ENCODE peak calls at places on chromosomes 6 and 20, in seven cellular contexts. X is HCT116, J is GM23248, N is hepatocyte, F is PC-3, B is GM23338, M is MM.1S. R is an unnamed sample.

GRCh38 chr6:23559587-23560343 is 566.2 kb upstream of the NRSN1 start:
- DNase-seq in F (no peak), N (peak), J (no peak), M (no peak), X (no peak), B (no peak), R (no peak)

GRCh38 chr6:108501559-108501958 is 59.2 kb upstream of the FOXO3 start:
- DNase-seq in N (no peak), X (no peak), B (no peak), M (no peak), J (peak), F (peak), R (no peak)

GRCh38 chr6:26197736-26198625 is 110.8 kb downstream of the HFE start:
- DNase-seq in X (peak), N (peak), F (peak), B (peak), J (peak), M (peak), R (peak)

GRCh38 chr6:110217255-110217654 is 37.0 kb downstream of the CDC40 start:
- DNase-seq in M (no peak), F (no peak), J (peak), X (no peak), N (no peak), B (peak), R (no peak)

GRCh38 chr20:4147319-4147718 is 132.0 kb upstream of the RNF24 start:
- DNase-seq in M (no peak), N (peak), J (no peak), X (no peak), F (peak), B (no peak), R (no peak)

GRCh38 chr6:158661156-158661555 is 11.3 kb downstream of the SYTL3 start:
- DNase-seq in M (no peak), N (no peak), X (no peak), F (peak), B (peak), J (no peak), R (no peak)

GRCh38 chr6:113694278-113695077 is 162.7 kb upstream of the MARCKS start:
- DNase-seq in M (no peak), F (peak), N (no peak), X (no peak), J (peak), B (no peak), R (no peak)

GRCh38 chr20:48153523-48153922 is 368.2 kb upstream of the SULF2 start:
- DNase-seq in F (peak), M (peak), B (peak), J (no peak), N (peak), X (no peak), R (peak)

GRCh38 chr6:127972815-127973214 is 72.0 kb upstream of the THEMIS start:
- DNase-seq in X (no peak), J (no peak), B (no peak), M (no peak), F (no peak), N (no peak), R (no peak)

GRCh38 chr6:91664327-91664959 is 1077.6 kb upstream of the MAP3K7 start:
- DNase-seq in B (no peak), N (peak), J (no peak), F (no peak), X (no peak), M (peak), R (no peak)

GRCh38 chr6:20540683-20541082 is 6.4 kb downstream of the CDKAL1 start:
- DNase-seq in F (peak), B (no peak), J (peak), X (no peak), N (no peak), M (no peak), R (no peak)

GRCh38 chr6:96562886-96563285 is at the start of gene FHL5:
- DNase-seq in M (no peak), J (peak), B (no peak), N (no peak), X (no peak), F (no peak), R (no peak)

GRCh38 chr20:21127201-21127981 is 1.5 kb downstream of the KIZ start:
- DNase-seq in X (no peak), B (no peak), J (no peak), F (peak), N (no peak), M (no peak), R (no peak)

GRCh38 chr6:151149788-151150187 is 90.0 kb upstream of the AKAP12 start:
- DNase-seq in M (no peak), X (no peak), J (no peak), F (no peak), B (no peak), N (no peak), R (no peak)

GRCh38 chr6:3438190-3439167 is 18.4 kb downstream of the SLC22A23 start:
- DNase-seq in M (no peak), J (peak), X (no peak), B (no peak), F (peak), N (peak), R (no peak)

GRCh38 chr6:119077643-119078448 is 618 bp downstream of the FAM184A start:
- DNase-seq in F (peak), B (peak), N (peak), X (no peak), J (peak), M (peak), R (peak)

GRCh38 chr6:53347250-53347920 is 1.4 kb downstream of the ELOVL5 start:
- DNase-seq in F (peak), N (peak), M (peak), B (peak), X (no peak), J (peak), R (no peak)

GRCh38 chr6:163460307-163460782 is 45.8 kb downstream of the QKI start:
- DNase-seq in F (no peak), N (no peak), X (no peak), J (peak), M (no peak), B (no peak), R (peak)

GRCh38 chr6:161266866-161267265 is 7.0 kb downstream of the AGPAT4 start:
- DNase-seq in X (no peak), B (no peak), M (no peak), J (no peak), F (no peak), N (no peak), R (no peak)

GRCh38 chr6:42784739-42785498 is 3.1 kb downstream of the BICRAL start:
- DNase-seq in B (no peak), M (no peak), F (no peak), N (no peak), J (peak), X (no peak), R (no peak)

GRCh38 chr20:10541668-10542411 is 106.7 kb downstream of the SLX4IP start:
- DNase-seq in M (no peak), J (no peak), B (no peak), N (no peak), X (no peak), F (peak), R (no peak)

GRCh38 chr6:121691126-121691540 is 255.7 kb downstream of the GJA1 start:
- DNase-seq in F (no peak), N (no peak), X (no peak), B (no peak), M (no peak), J (peak), R (no peak)

DNA sequence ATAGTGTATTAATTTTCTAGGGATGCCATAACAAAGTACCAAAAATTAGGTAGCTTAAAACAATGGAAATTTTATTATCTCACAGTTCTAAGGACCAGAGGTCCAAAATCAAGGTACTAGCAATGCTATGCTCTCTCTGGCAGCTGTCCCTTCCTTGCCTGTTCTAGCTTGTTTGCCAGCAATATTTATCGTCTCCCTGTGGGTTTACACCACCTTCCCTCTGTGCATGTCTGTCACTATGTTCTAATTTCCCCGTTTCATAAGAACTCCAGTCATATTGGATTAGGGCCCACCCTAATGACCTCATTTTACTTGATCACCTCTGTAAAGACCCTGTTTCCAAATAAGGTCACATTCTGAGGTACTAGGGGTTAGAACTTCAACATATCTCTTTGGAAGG is 217.2 kb downstream of the IBTK start:
- DNase-seq in X (no peak), N (no peak), B (no peak), F (no peak), M (no peak), J (no peak), R (no peak)
- H3K27ac ChIP-seq in X (no peak), N (no peak), B (no peak), F (no peak), M (no peak), J (no peak), R (no peak)

GRCh38 chr6:111658445-111659154 is 52.9 kb upstream of the TRAF3IP2 start:
- DNase-seq in B (no peak), F (peak), M (no peak), N (no peak), J (peak), X (no peak), R (no peak)
- TF ChIP-seq EZH2phosphoT487 in B (no peak), F (no peak), M (no peak), N (no peak), J (no peak), X (no peak), R (no peak)

DNA sequence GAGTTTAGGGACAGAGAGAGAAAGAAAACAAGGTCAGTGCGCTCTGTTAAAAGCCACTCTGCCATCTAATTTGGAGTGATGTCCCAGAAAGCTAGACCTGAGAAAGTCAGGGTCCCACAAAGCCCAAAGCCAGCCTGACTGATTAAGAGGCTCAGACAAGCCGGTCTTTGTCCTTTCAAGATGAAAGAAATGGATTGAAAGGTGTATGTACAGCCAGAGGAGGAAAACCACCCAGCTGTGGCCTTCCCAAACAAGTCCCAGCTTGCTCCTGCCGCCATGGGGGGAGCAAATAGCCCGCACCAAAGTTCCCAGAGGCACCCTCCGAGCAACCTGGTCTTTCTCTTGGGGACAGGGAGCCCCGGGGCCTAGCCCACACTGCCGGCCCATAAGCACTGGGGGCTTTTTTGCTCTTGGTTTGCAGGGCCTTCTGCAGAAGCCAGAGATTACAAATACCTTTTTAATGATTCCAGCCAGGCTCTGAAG is 3.3 kb downstream of the BMP7 start:
- DNase-seq in J (no peak), M (no peak), X (no peak), B (no peak), N (no peak), F (no peak), R (peak)
- TF ChIP-seq EZH2 in J (no peak), M (no peak), X (no peak), B (no peak), N (no peak), F (no peak), R (no peak)

DNA sequence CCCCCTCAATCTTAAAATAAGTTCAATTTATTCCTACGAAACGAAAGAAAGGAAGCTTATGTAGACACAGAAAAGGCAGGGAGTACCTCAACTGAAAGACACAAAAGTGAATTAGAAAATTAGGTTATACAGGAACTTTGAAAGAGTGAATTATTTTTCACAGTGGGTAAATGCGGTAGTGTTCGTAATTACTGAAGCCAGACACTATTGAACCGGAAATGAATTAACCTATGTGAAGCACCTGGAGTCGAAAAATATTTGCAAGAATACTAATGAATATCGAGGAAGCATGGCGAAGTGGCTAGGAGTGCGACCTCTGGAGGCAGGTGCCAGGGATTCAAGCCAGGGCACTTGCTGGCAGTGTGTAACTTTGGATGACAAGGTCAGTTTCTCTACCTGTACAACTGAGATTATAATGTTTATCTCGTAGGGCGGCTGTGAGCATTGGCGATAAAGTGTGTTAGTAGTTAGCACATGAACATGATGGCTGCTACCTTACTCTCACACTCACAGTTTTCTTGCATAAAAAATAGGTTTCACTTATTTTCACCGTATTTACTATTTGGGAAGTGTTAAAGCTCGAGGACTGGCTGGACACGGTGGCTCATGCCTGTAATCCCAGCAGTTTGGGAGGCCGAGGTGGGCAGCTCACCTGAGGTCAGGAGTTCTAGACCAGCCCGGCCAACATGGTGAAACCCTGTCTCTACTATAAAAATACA is 542 bp upstream of the SLC18B1 start:
- DNase-seq in F (peak), M (peak), J (peak), B (peak), X (peak), N (peak), R (peak)
- H3K27ac ChIP-seq in F (peak), M (peak), J (peak), B (no peak), X (no peak), N (peak), R (no peak)

GRCh38 chr20:14336667-14337066 is 745 bp downstream of the FLRT3 start:
- DNase-seq in M (peak), X (no peak), N (peak), F (peak), J (peak), B (peak), R (peak)
- TF ChIP-seq EZH2phosphoT487 in M (no peak), X (no peak), N (no peak), F (no peak), J (no peak), B (no peak), R (no peak)

R was measured in neural progenitor cell.